ENCODE peak calls at places on chromosome 17, in nine cellular contexts. One of them, this sample, is unnamed.

GRCh38 chr17:55177159-55177913 is 87.4 kb upstream of the HLF start:
- DNase-seq in colonic mucosa: no peak
- DNase-seq in heart left ventricle: no peak
- DNase-seq in T-helper 9 cell: no peak
- DNase-seq in HEK293T: no peak
- DNase-seq in choroid plexus epithelial cell: peak; percentile 21
- DNase-seq in stimulated activated CD8-positive, alpha-beta memory T cell treated with anti-CD3 and anti-CD28 coated beads, Interleukin-15, amount 100 ng/mL, for 4 hours: no peak
- DNase-seq in kidney: no peak
- DNase-seq in GM04504: peak; percentile 65
- DNase-seq in this sample: no peak

GRCh38 chr17:64024781-64025731 is 4.6 kb upstream of the ICAM2 start:
- DNase-seq in heart left ventricle: no peak
- DNase-seq in T-helper 9 cell: peak; percentile 56
- DNase-seq in stimulated activated CD8-positive, alpha-beta memory T cell treated with anti-CD3 and anti-CD28 coated beads, Interleukin-15, amount 100 ng/mL, for 4 hours: no peak
- DNase-seq in colonic mucosa: peak; percentile 21
- DNase-seq in HEK293T: no peak
- DNase-seq in kidney: no peak
- DNase-seq in choroid plexus epithelial cell: peak; percentile 30
- DNase-seq in GM04504: no peak
- DNase-seq in this sample: no peak

GRCh38 chr17:77609553-77610517 is 348.7 kb upstream of the TNRC6C start:
- DNase-seq in kidney: no peak
- DNase-seq in HEK293T: no peak
- DNase-seq in colonic mucosa: peak; percentile 41
- DNase-seq in choroid plexus epithelial cell: no peak
- DNase-seq in T-helper 9 cell: peak; percentile 22
- DNase-seq in GM04504: no peak
- DNase-seq in heart left ventricle: no peak
- DNase-seq in stimulated activated CD8-positive, alpha-beta memory T cell treated with anti-CD3 and anti-CD28 coated beads, Interleukin-15, amount 100 ng/mL, for 4 hours: peak; percentile 23
- DNase-seq in this sample: no peak

GRCh38 chr17:72338304-72338703 is 217.5 kb downstream of the SOX9 start:
- DNase-seq in T-helper 9 cell: no peak
- DNase-seq in colonic mucosa: no peak
- DNase-seq in heart left ventricle: no peak
- DNase-seq in kidney: no peak
- DNase-seq in stimulated activated CD8-positive, alpha-beta memory T cell treated with anti-CD3 and anti-CD28 coated beads, Interleukin-15, amount 100 ng/mL, for 4 hours: no peak
- DNase-seq in GM04504: no peak
- DNase-seq in HEK293T: no peak
- DNase-seq in choroid plexus epithelial cell: no peak
- DNase-seq in this sample: no peak

GRCh38 chr17:10875411-10875810 is 37.5 kb upstream of the PIRT start:
- DNase-seq in GM04504: no peak
- DNase-seq in choroid plexus epithelial cell: no peak
- DNase-seq in T-helper 9 cell: no peak
- DNase-seq in colonic mucosa: peak; percentile 26
- DNase-seq in heart left ventricle: no peak
- DNase-seq in kidney: no peak
- DNase-seq in stimulated activated CD8-positive, alpha-beta memory T cell treated with anti-CD3 and anti-CD28 coated beads, Interleukin-15, amount 100 ng/mL, for 4 hours: no peak
- DNase-seq in HEK293T: peak; percentile 10
- DNase-seq in this sample: peak; percentile 37

GRCh38 chr17:17170346-17170976 is 35.7 kb downstream of the PLD6 start:
- DNase-seq in stimulated activated CD8-positive, alpha-beta memory T cell treated with anti-CD3 and anti-CD28 coated beads, Interleukin-15, amount 100 ng/mL, for 4 hours: no peak
- DNase-seq in kidney: no peak
- DNase-seq in heart left ventricle: no peak
- DNase-seq in GM04504: no peak
- DNase-seq in T-helper 9 cell: no peak
- DNase-seq in colonic mucosa: no peak
- DNase-seq in choroid plexus epithelial cell: no peak
- DNase-seq in HEK293T: no peak
- DNase-seq in this sample: no peak

GRCh38 chr17:14781123-14781522 is 480.2 kb downstream of the HS3ST3B1 start:
- DNase-seq in GM04504: no peak
- DNase-seq in HEK293T: no peak
- DNase-seq in choroid plexus epithelial cell: no peak
- DNase-seq in colonic mucosa: no peak
- DNase-seq in T-helper 9 cell: no peak
- DNase-seq in heart left ventricle: no peak
- DNase-seq in stimulated activated CD8-positive, alpha-beta memory T cell treated with anti-CD3 and anti-CD28 coated beads, Interleukin-15, amount 100 ng/mL, for 4 hours: no peak
- DNase-seq in kidney: no peak
- DNase-seq in this sample: no peak

GRCh38 chr17:17137731-17138585 is 68.2 kb downstream of the PLD6 start:
- DNase-seq in choroid plexus epithelial cell: no peak
- DNase-seq in HEK293T: no peak
- DNase-seq in stimulated activated CD8-positive, alpha-beta memory T cell treated with anti-CD3 and anti-CD28 coated beads, Interleukin-15, amount 100 ng/mL, for 4 hours: no peak
- DNase-seq in colonic mucosa: no peak
- DNase-seq in kidney: peak; percentile 59
- DNase-seq in GM04504: no peak
- DNase-seq in T-helper 9 cell: no peak
- DNase-seq in heart left ventricle: no peak
- DNase-seq in this sample: no peak

GRCh38 chr17:55735784-55736405 is 13.2 kb upstream of the TMEM100 start:
- DNase-seq in HEK293T: peak; percentile 52
- DNase-seq in GM04504: no peak
- DNase-seq in T-helper 9 cell: no peak
- DNase-seq in kidney: no peak
- DNase-seq in colonic mucosa: peak; percentile 58
- DNase-seq in heart left ventricle: no peak
- DNase-seq in choroid plexus epithelial cell: peak; percentile 85
- DNase-seq in stimulated activated CD8-positive, alpha-beta memory T cell treated with anti-CD3 and anti-CD28 coated beads, Interleukin-15, amount 100 ng/mL, for 4 hours: no peak
- DNase-seq in this sample: no peak

GRCh38 chr17:35560703-35561102 is at the start of gene SLFN14:
- DNase-seq in choroid plexus epithelial cell: no peak
- DNase-seq in T-helper 9 cell: no peak
- DNase-seq in GM04504: no peak
- DNase-seq in colonic mucosa: no peak
- DNase-seq in heart left ventricle: no peak
- DNase-seq in HEK293T: no peak
- DNase-seq in kidney: no peak
- DNase-seq in stimulated activated CD8-positive, alpha-beta memory T cell treated with anti-CD3 and anti-CD28 coated beads, Interleukin-15, amount 100 ng/mL, for 4 hours: no peak
- DNase-seq in this sample: no peak

GRCh38 chr17:14078027-14078426 is 8.7 kb downstream of the COX10 start:
- DNase-seq in GM04504: no peak
- DNase-seq in HEK293T: no peak
- DNase-seq in T-helper 9 cell: no peak
- DNase-seq in heart left ventricle: no peak
- DNase-seq in choroid plexus epithelial cell: no peak
- DNase-seq in stimulated activated CD8-positive, alpha-beta memory T cell treated with anti-CD3 and anti-CD28 coated beads, Interleukin-15, amount 100 ng/mL, for 4 hours: no peak
- DNase-seq in colonic mucosa: no peak
- DNase-seq in kidney: no peak
- DNase-seq in this sample: no peak

GRCh38 chr17:75819723-75820410 is 24.3 kb downstream of the UNC13D start:
- DNase-seq in T-helper 9 cell: no peak
- DNase-seq in heart left ventricle: no peak
- DNase-seq in kidney: peak; percentile 72
- DNase-seq in colonic mucosa: no peak
- DNase-seq in GM04504: no peak
- DNase-seq in HEK293T: no peak
- DNase-seq in choroid plexus epithelial cell: no peak
- DNase-seq in stimulated activated CD8-positive, alpha-beta memory T cell treated with anti-CD3 and anti-CD28 coated beads, Interleukin-15, amount 100 ng/mL, for 4 hours: no peak
- DNase-seq in this sample: no peak

GRCh38 chr17:51005768-51006167 is 114.9 kb downstream of the SPAG9 start:
- DNase-seq in kidney: no peak
- DNase-seq in T-helper 9 cell: no peak
- DNase-seq in HEK293T: no peak
- DNase-seq in choroid plexus epithelial cell: no peak
- DNase-seq in GM04504: no peak
- DNase-seq in colonic mucosa: no peak
- DNase-seq in heart left ventricle: no peak
- DNase-seq in stimulated activated CD8-positive, alpha-beta memory T cell treated with anti-CD3 and anti-CD28 coated beads, Interleukin-15, amount 100 ng/mL, for 4 hours: no peak
- DNase-seq in this sample: no peak

GRCh38 chr17:58783380-58783779 is 27.7 kb downstream of the PPM1E start:
- DNase-seq in T-helper 9 cell: no peak
- DNase-seq in stimulated activated CD8-positive, alpha-beta memory T cell treated with anti-CD3 and anti-CD28 coated beads, Interleukin-15, amount 100 ng/mL, for 4 hours: no peak
- DNase-seq in choroid plexus epithelial cell: no peak
- DNase-seq in GM04504: no peak
- DNase-seq in HEK293T: no peak
- DNase-seq in colonic mucosa: no peak
- DNase-seq in heart left ventricle: no peak
- DNase-seq in kidney: no peak
- DNase-seq in this sample: no peak

GRCh38 chr17:75785016-75785769 is 587 bp downstream of the UNK start:
- DNase-seq in stimulated activated CD8-positive, alpha-beta memory T cell treated with anti-CD3 and anti-CD28 coated beads, Interleukin-15, amount 100 ng/mL, for 4 hours: peak; percentile 83
- DNase-seq in GM04504: peak; percentile 77
- DNase-seq in kidney: peak; percentile 98
- DNase-seq in choroid plexus epithelial cell: peak; percentile 95
- DNase-seq in HEK293T: peak; percentile 83
- DNase-seq in colonic mucosa: peak; percentile 91
- DNase-seq in heart left ventricle: peak; percentile 93
- DNase-seq in T-helper 9 cell: peak; percentile 86
- DNase-seq in this sample: no peak

GRCh38 chr17:66343531-66344078 is 41.2 kb downstream of the PRKCA start:
- DNase-seq in heart left ventricle: no peak
- DNase-seq in HEK293T: no peak
- DNase-seq in T-helper 9 cell: no peak
- DNase-seq in colonic mucosa: no peak
- DNase-seq in kidney: no peak
- DNase-seq in stimulated activated CD8-positive, alpha-beta memory T cell treated with anti-CD3 and anti-CD28 coated beads, Interleukin-15, amount 100 ng/mL, for 4 hours: no peak
- DNase-seq in choroid plexus epithelial cell: peak; percentile 35
- DNase-seq in GM04504: no peak
- DNase-seq in this sample: no peak

GRCh38 chr17:61238455-61238933 is 161.1 kb upstream of the TBX2 start:
- DNase-seq in HEK293T: peak; percentile 43
- DNase-seq in stimulated activated CD8-positive, alpha-beta memory T cell treated with anti-CD3 and anti-CD28 coated beads, Interleukin-15, amount 100 ng/mL, for 4 hours: no peak
- DNase-seq in GM04504: no peak
- DNase-seq in colonic mucosa: no peak
- DNase-seq in choroid plexus epithelial cell: no peak
- DNase-seq in kidney: no peak
- DNase-seq in T-helper 9 cell: no peak
- DNase-seq in heart left ventricle: peak; percentile 29
- DNase-seq in this sample: no peak

GRCh38 chr17:60641126-60641525 is 36.5 kb upstream of the BCAS3 start:
- DNase-seq in kidney: no peak
- DNase-seq in choroid plexus epithelial cell: no peak
- DNase-seq in GM04504: no peak
- DNase-seq in stimulated activated CD8-positive, alpha-beta memory T cell treated with anti-CD3 and anti-CD28 coated beads, Interleukin-15, amount 100 ng/mL, for 4 hours: no peak
- DNase-seq in colonic mucosa: no peak
- DNase-seq in HEK293T: no peak
- DNase-seq in heart left ventricle: no peak
- DNase-seq in T-helper 9 cell: no peak
- DNase-seq in this sample: no peak

GRCh38 chr17:42980274-42980765 is at the start of gene RUNDC1:
- DNase-seq in HEK293T: peak; percentile 93
- DNase-seq in kidney: peak; percentile 98
- DNase-seq in colonic mucosa: peak; percentile 97
- DNase-seq in choroid plexus epithelial cell: peak; percentile 81
- DNase-seq in GM04504: peak; percentile 61
- DNase-seq in T-helper 9 cell: peak; percentile 90
- DNase-seq in stimulated activated CD8-positive, alpha-beta memory T cell treated with anti-CD3 and anti-CD28 coated beads, Interleukin-15, amount 100 ng/mL, for 4 hours: peak; percentile 88
- DNase-seq in heart left ventricle: peak; percentile 96
- DNase-seq in this sample: no peak

GRCh38 chr17:77569846-77570564 is 388.5 kb upstream of the TNRC6C start:
- DNase-seq in colonic mucosa: no peak
- DNase-seq in stimulated activated CD8-positive, alpha-beta memory T cell treated with anti-CD3 and anti-CD28 coated beads, Interleukin-15, amount 100 ng/mL, for 4 hours: no peak
- DNase-seq in GM04504: no peak
- DNase-seq in heart left ventricle: no peak
- DNase-seq in T-helper 9 cell: no peak
- DNase-seq in choroid plexus epithelial cell: no peak
- DNase-seq in HEK293T: no peak
- DNase-seq in kidney: no peak
- DNase-seq in this sample: no peak

GRCh38 chr17:82754297-82755208 is 2.7 kb downstream of the TBCD start:
- DNase-seq in stimulated activated CD8-positive, alpha-beta memory T cell treated with anti-CD3 and anti-CD28 coated beads, Interleukin-15, amount 100 ng/mL, for 4 hours: no peak
- DNase-seq in T-helper 9 cell: no peak
- DNase-seq in kidney: no peak
- DNase-seq in GM04504: no peak
- DNase-seq in heart left ventricle: no peak
- DNase-seq in colonic mucosa: peak; percentile 58
- DNase-seq in HEK293T: peak; percentile 65
- DNase-seq in choroid plexus epithelial cell: peak; percentile 30
- DNase-seq in this sample: no peak

GRCh38 chr17:338442-339192 is 14.0 kb downstream of the RPH3AL start:
- DNase-seq in choroid plexus epithelial cell: no peak
- DNase-seq in heart left ventricle: no peak
- DNase-seq in kidney: peak; percentile 71
- DNase-seq in stimulated activated CD8-positive, alpha-beta memory T cell treated with anti-CD3 and anti-CD28 coated beads, Interleukin-15, amount 100 ng/mL, for 4 hours: no peak
- DNase-seq in colonic mucosa: no peak
- DNase-seq in HEK293T: no peak
- DNase-seq in T-helper 9 cell: no peak
- DNase-seq in GM04504: no peak
- DNase-seq in this sample: no peak

GRCh38 chr17:40341808-40342574 is 22.5 kb downstream of the GJD3 start:
- DNase-seq in kidney: peak; percentile 96
- DNase-seq in stimulated activated CD8-positive, alpha-beta memory T cell treated with anti-CD3 and anti-CD28 coated beads, Interleukin-15, amount 100 ng/mL, for 4 hours: no peak
- DNase-seq in colonic mucosa: peak; percentile 93
- DNase-seq in heart left ventricle: peak; percentile 90
- DNase-seq in GM04504: no peak
- DNase-seq in choroid plexus epithelial cell: peak; percentile 64
- DNase-seq in HEK293T: peak; percentile 69
- DNase-seq in T-helper 9 cell: peak; percentile 37
- DNase-seq in this sample: no peak

GRCh38 chr17:57966246-57966645 is 11.0 kb upstream of the CUEDC1 start:
- DNase-seq in GM04504: no peak
- DNase-seq in kidney: no peak
- DNase-seq in heart left ventricle: no peak
- DNase-seq in HEK293T: no peak
- DNase-seq in T-helper 9 cell: no peak
- DNase-seq in colonic mucosa: no peak
- DNase-seq in stimulated activated CD8-positive, alpha-beta memory T cell treated with anti-CD3 and anti-CD28 coated beads, Interleukin-15, amount 100 ng/mL, for 4 hours: no peak
- DNase-seq in choroid plexus epithelial cell: no peak
- DNase-seq in this sample: no peak

GRCh38 chr17:29582767-29583166 is 6.7 kb downstream of the GIT1 start:
- DNase-seq in kidney: no peak
- DNase-seq in stimulated activated CD8-positive, alpha-beta memory T cell treated with anti-CD3 and anti-CD28 coated beads, Interleukin-15, amount 100 ng/mL, for 4 hours: no peak
- DNase-seq in GM04504: no peak
- DNase-seq in choroid plexus epithelial cell: no peak
- DNase-seq in HEK293T: no peak
- DNase-seq in colonic mucosa: no peak
- DNase-seq in T-helper 9 cell: no peak
- DNase-seq in heart left ventricle: peak; percentile 18
- DNase-seq in this sample: no peak

GRCh38 chr17:32517982-32518381 is 31.2 kb downstream of the CDK5R1 start:
- DNase-seq in heart left ventricle: no peak
- DNase-seq in stimulated activated CD8-positive, alpha-beta memory T cell treated with anti-CD3 and anti-CD28 coated beads, Interleukin-15, amount 100 ng/mL, for 4 hours: no peak
- DNase-seq in GM04504: no peak
- DNase-seq in colonic mucosa: no peak
- DNase-seq in HEK293T: no peak
- DNase-seq in T-helper 9 cell: no peak
- DNase-seq in kidney: no peak
- DNase-seq in choroid plexus epithelial cell: no peak
- DNase-seq in this sample: no peak

GRCh38 chr17:30493802-30494201 is 16.6 kb downstream of the GOSR1 start:
- DNase-seq in T-helper 9 cell: no peak
- DNase-seq in GM04504: no peak
- DNase-seq in heart left ventricle: no peak
- DNase-seq in choroid plexus epithelial cell: no peak
- DNase-seq in colonic mucosa: no peak
- DNase-seq in stimulated activated CD8-positive, alpha-beta memory T cell treated with anti-CD3 and anti-CD28 coated beads, Interleukin-15, amount 100 ng/mL, for 4 hours: no peak
- DNase-seq in kidney: no peak
- DNase-seq in HEK293T: no peak
- DNase-seq in this sample: no peak

GRCh38 chr17:13812350-13812749 is 210.6 kb upstream of the HS3ST3A1 start:
- DNase-seq in kidney: no peak
- DNase-seq in T-helper 9 cell: no peak
- DNase-seq in stimulated activated CD8-positive, alpha-beta memory T cell treated with anti-CD3 and anti-CD28 coated beads, Interleukin-15, amount 100 ng/mL, for 4 hours: no peak
- DNase-seq in choroid plexus epithelial cell: no peak
- DNase-seq in heart left ventricle: no peak
- DNase-seq in HEK293T: no peak
- DNase-seq in GM04504: no peak
- DNase-seq in colonic mucosa: no peak
- DNase-seq in this sample: no peak

GRCh38 chr17:80945736-80946135 is 45.9 kb upstream of the CHMP6 start:
- DNase-seq in T-helper 9 cell: no peak
- DNase-seq in stimulated activated CD8-positive, alpha-beta memory T cell treated with anti-CD3 and anti-CD28 coated beads, Interleukin-15, amount 100 ng/mL, for 4 hours: no peak
- DNase-seq in HEK293T: no peak
- DNase-seq in choroid plexus epithelial cell: no peak
- DNase-seq in GM04504: no peak
- DNase-seq in heart left ventricle: peak; percentile 13
- DNase-seq in colonic mucosa: no peak
- DNase-seq in kidney: peak; percentile 56
- DNase-seq in this sample: no peak

GRCh38 chr17:77354721-77355455 is 214.1 kb downstream of the SEC14L1 start:
- DNase-seq in T-helper 9 cell: no peak
- DNase-seq in HEK293T: peak; percentile 3
- DNase-seq in stimulated activated CD8-positive, alpha-beta memory T cell treated with anti-CD3 and anti-CD28 coated beads, Interleukin-15, amount 100 ng/mL, for 4 hours: no peak
- DNase-seq in colonic mucosa: peak; percentile 63
- DNase-seq in kidney: peak; percentile 96
- DNase-seq in GM04504: peak; percentile 99
- DNase-seq in heart left ventricle: peak; percentile 82
- DNase-seq in choroid plexus epithelial cell: peak; percentile 84
- DNase-seq in this sample: no peak

GRCh38 chr17:30554839-30555751 is 77.9 kb downstream of the GOSR1 start:
- DNase-seq in kidney: peak; percentile 33
- DNase-seq in HEK293T: peak; percentile 9
- DNase-seq in GM04504: no peak
- DNase-seq in colonic mucosa: no peak
- DNase-seq in stimulated activated CD8-positive, alpha-beta memory T cell treated with anti-CD3 and anti-CD28 coated beads, Interleukin-15, amount 100 ng/mL, for 4 hours: no peak
- DNase-seq in T-helper 9 cell: no peak
- DNase-seq in heart left ventricle: no peak
- DNase-seq in choroid plexus epithelial cell: peak; percentile 22
- DNase-seq in this sample: peak; percentile 27

This sample was measured in iPS DF 6.9.